ENCODE peak calls at places on chromosomes 4 and X, in eight cellular contexts. V is tibial artery; U is heart right ventricle; Y is H7; F is CD8-positive, alpha-beta T cell; W is stimulated activated naive B cell treated with anti-CD40 and anti-IgM and Interleukin-4, amounts not matched to agents 10 μg/mL and 1 μg/mL and 100 μg/mL, for 72 hours; X is activated CD8-positive, alpha-beta memory T cell treated with anti-CD3 and anti-CD28 coated beads for 24 hours; L is suprapubic skin. H is an unnamed sample.

GRCh38 chrX:17438221-17438620 is 63.2 kb downstream of the NHS start:
- DNase-seq in V (no peak), U (no peak), Y (no peak), F (no peak), W (no peak), X (no peak), L (no peak), H (no peak)

GRCh38 chr4:41257257-41257900 is 651 bp downstream of the UCHL1 start:
- DNase-seq in V (peak; percentile 76), U (peak; percentile 42), Y (peak; percentile 88), F (no peak), W (peak; percentile 3), X (peak; percentile 62), L (peak; percentile 68), H (peak; percentile 76)

GRCh38 chr4:125123710-125124109 is 191.0 kb upstream of the FAT4 start:
- DNase-seq in V (no peak), U (no peak), Y (no peak), F (no peak), W (no peak), X (no peak), L (no peak), H (no peak)

GRCh38 chrX:48589482-48590162 is 7.7 kb upstream of the WDR13 start:
- DNase-seq in V (no peak), U (no peak), Y (no peak), F (no peak), W (no peak), X (no peak), L (no peak), H (no peak)

GRCh38 chr4:57424231-57424897 is 314.2 kb upstream of the IGFBP7 start:
- DNase-seq in V (peak; percentile 88), U (no peak), Y (no peak), F (no peak), W (no peak), X (no peak), L (no peak), H (no peak)

GRCh38 chr4:3713346-3713745 is 52.8 kb upstream of the ADRA2C start:
- DNase-seq in V (peak; percentile 57), U (no peak), Y (no peak), F (no peak), W (no peak), X (no peak), L (no peak), H (no peak)

GRCh38 chrX:66731398-66731797 is 92.5 kb upstream of the EDA2R start:
- DNase-seq in V (no peak), U (no peak), Y (peak; percentile 4), F (no peak), W (no peak), X (no peak), L (no peak), H (no peak)

GRCh38 chrX:55919367-55920221 is 202.0 kb downstream of the RRAGB start:
- DNase-seq in V (no peak), U (no peak), Y (no peak), F (no peak), W (peak; percentile 78), X (no peak), L (no peak), H (peak; percentile 52)

GRCh38 chrX:17082831-17083230 is 136.4 kb downstream of the REPS2 start:
- DNase-seq in V (no peak), U (no peak), Y (peak; percentile 55), F (no peak), W (no peak), X (no peak), L (no peak), H (no peak)

GRCh38 chr4:8261851-8262535 is 7.6 kb upstream of the HTRA3 start:
- DNase-seq in V (no peak), U (no peak), Y (no peak), F (no peak), W (no peak), X (no peak), L (no peak), H (no peak)

GRCh38 chrX:122218666-122219065 is 965.4 kb upstream of the GRIA3 start:
- DNase-seq in V (no peak), U (no peak), Y (no peak), F (no peak), W (no peak), X (no peak), L (no peak), H (no peak)

GRCh38 chr4:134422776-134423175 is 221.2 kb upstream of the PABPC4L start:
- DNase-seq in V (no peak), U (no peak), Y (no peak), F (no peak), W (no peak), X (no peak), L (no peak), H (no peak)

GRCh38 chr4:140924761-140925392 is 168.7 kb upstream of the TBC1D9 start:
- DNase-seq in V (no peak), U (no peak), Y (peak; percentile 19), F (no peak), W (no peak), X (no peak), L (no peak), H (no peak)

GRCh38 chrX:151724563-151725337 is 8.9 kb downstream of the FATE1 start:
- DNase-seq in V (no peak), U (no peak), Y (no peak), F (no peak), W (no peak), X (no peak), L (no peak), H (no peak)

GRCh38 chr4:124183231-124183630 is 529.3 kb downstream of the ANKRD50 start:
- DNase-seq in V (no peak), U (no peak), Y (no peak), F (no peak), W (no peak), X (no peak), L (no peak), H (no peak)

GRCh38 chrX:44415639-44416386 is 72.3 kb upstream of the EFHC2 start:
- DNase-seq in V (no peak), U (no peak), Y (no peak), F (no peak), W (no peak), X (no peak), L (no peak), H (no peak)

GRCh38 chr4:129342820-129343219 is 246.9 kb downstream of the C4orf33 start:
- DNase-seq in V (no peak), U (no peak), Y (no peak), F (no peak), W (no peak), X (no peak), L (no peak), H (no peak)

GRCh38 chr4:7826176-7826908 is 113.3 kb downstream of the AFAP1 start:
- DNase-seq in V (no peak), U (no peak), Y (peak; percentile 56), F (no peak), W (no peak), X (no peak), L (no peak), H (no peak)

GRCh38 chrX:30027636-30028035 is 187.7 kb upstream of the MAGEB2 start:
- DNase-seq in V (no peak), U (no peak), Y (no peak), F (no peak), W (no peak), X (no peak), L (no peak), H (no peak)

GRCh38 chrX:106619797-106620196 is 8.0 kb downstream of the RADX start:
- DNase-seq in V (no peak), U (no peak), Y (no peak), F (no peak), W (no peak), X (no peak), L (no peak), H (no peak)

GRCh38 chr4:94372579-94372978 is 29.9 kb upstream of the HPGDS start:
- DNase-seq in V (no peak), U (no peak), Y (no peak), F (no peak), W (no peak), X (no peak), L (no peak), H (no peak)

GRCh38 chrX:1778817-1779216 is 164.0 kb downstream of the ASMT start:
- DNase-seq in V (no peak), U (no peak), Y (no peak), F (no peak), W (no peak), X (no peak), L (no peak), H (no peak)

GRCh38 chr4:143025111-143025704 is 159.5 kb upstream of the USP38 start:
- DNase-seq in V (no peak), U (no peak), Y (no peak), F (no peak), W (no peak), X (no peak), L (no peak), H (peak; percentile 74)

GRCh38 chrX:108397627-108398392 is 40.4 kb downstream of the COL4A6 start:
- DNase-seq in V (no peak), U (no peak), Y (no peak), F (no peak), W (no peak), X (no peak), L (no peak), H (no peak)

GRCh38 chr4:74534936-74535335 is 90.0 kb downstream of the AREG start:
- DNase-seq in V (no peak), U (no peak), Y (no peak), F (no peak), W (no peak), X (no peak), L (no peak), H (no peak)

GRCh38 chrX:2137882-2138281 is 362.9 kb downstream of the DHRSX start:
- DNase-seq in V (no peak), U (no peak), Y (no peak), F (no peak), W (no peak), X (no peak), L (no peak), H (no peak)

GRCh38 chr4:68240618-68241017 is 4.9 kb downstream of the TMPRSS11B start:
- DNase-seq in V (no peak), U (no peak), Y (no peak), F (no peak), W (no peak), X (no peak), L (no peak), H (no peak)

GRCh38 chrX:65545456-65545855 is 10.9 kb upstream of the LAS1L start:
- DNase-seq in V (no peak), U (no peak), Y (no peak), F (no peak), W (no peak), X (no peak), L (no peak), H (no peak)

GRCh38 chr4:91222019-91222418 is 1081.7 kb upstream of the GRID2 start:
- DNase-seq in V (no peak), U (no peak), Y (no peak), F (no peak), W (no peak), X (no peak), L (no peak), H (no peak)

GRCh38 chr4:37966044-37966443 is 5.8 kb downstream of the PTTG2 start:
- DNase-seq in V (no peak), U (no peak), Y (no peak), F (no peak), W (no peak), X (no peak), L (no peak), H (no peak)

GRCh38 chrX:78066110-78066509 is 37.9 kb upstream of the PGK1 start:
- DNase-seq in V (no peak), U (no peak), Y (no peak), F (no peak), W (no peak), X (no peak), L (no peak), H (no peak)

GRCh38 chrX:82163701-82164100 is 961.8 kb downstream of the SH3BGRL start:
- DNase-seq in V (no peak), U (no peak), Y (no peak), F (no peak), W (no peak), X (no peak), L (no peak), H (no peak)

GRCh38 chr4:166657261-166657660 is 577.0 kb downstream of the SPOCK3 start:
- DNase-seq in V (no peak), U (no peak), Y (no peak), F (no peak), W (no peak), X (no peak), L (no peak), H (no peak)